ENCODE peak calls at places on chromosome 9, in nine cellular contexts. B is SK-N-SH, J is tibial nerve, L is K562, F is transverse colon, D is suprapubic skin, T is upper lobe of left lung, W is H1, C is sigmoid colon. G is an unnamed sample. For H3K9me3, the result is how much of the 10 kb centered on the place peaks cover.

GRCh38 chr9:5442400-5443011 is 4.8 kb upstream of the PLGRKT start:
- DNase-seq in B (peak), J (no peak), L (peak), F (peak), D (no peak), T (no peak), W (peak), C (no peak), G (no peak)

GRCh38 chr9:126613656-126614055 is at the start of gene LMX1B:
- DNase-seq in B (peak), J (no peak), L (no peak), F (peak), D (peak), T (peak), W (peak), C (no peak), G (no peak)

GRCh38 chr9:136093995-136094881 is 851 bp downstream of the NACC2 start:
- DNase-seq in B (peak), J (peak), L (peak), F (peak), D (peak), T (peak), W (no peak), C (peak), G (peak)

GRCh38 chr9:5892456-5893133 is 1.9 kb downstream of the MLANA start:
- DNase-seq in B (no peak), J (no peak), L (peak), F (no peak), D (no peak), T (no peak), W (no peak), C (no peak), G (no peak)

GRCh38 chr9:132647355-132647754 is 22.4 kb downstream of the DDX31 start:
- DNase-seq in B (no peak), J (no peak), L (no peak), F (no peak), D (no peak), T (no peak), W (no peak), C (no peak), G (no peak)

GRCh38 chr9:107674937-107675277 is 185.3 kb upstream of the KLF4 start:
- DNase-seq in B (no peak), J (peak), L (no peak), F (peak), D (peak), T (no peak), W (no peak), C (peak), G (no peak)

GRCh38 chr9:96453625-96454024 is 3.7 kb downstream of the HABP4 start:
- DNase-seq in B (peak), J (peak), L (no peak), F (no peak), D (no peak), T (no peak), W (no peak), C (no peak), G (no peak)

GRCh38 chr9:107866912-107867311 is 377.3 kb upstream of the KLF4 start:
- DNase-seq in B (no peak), J (peak), L (no peak), F (no peak), D (no peak), T (no peak), W (no peak), C (no peak), G (no peak)

GRCh38 chr9:113998529-113999255 is 79.4 kb downstream of the AMBP start:
- DNase-seq in B (peak), J (peak), L (peak), F (no peak), D (peak), T (peak), W (peak), C (no peak), G (no peak)

GRCh38 chr9:25003686-25004085 is 458.0 kb upstream of the IZUMO3 start:
- DNase-seq in B (no peak), J (no peak), L (no peak), F (no peak), D (no peak), T (peak), W (peak), C (no peak), G (no peak)

GRCh38 chr9:71624728-71625127 is 143.6 kb downstream of the CEMIP2 start:
- DNase-seq in B (no peak), J (no peak), L (no peak), F (no peak), D (no peak), T (no peak), W (no peak), C (no peak), G (no peak)

GRCh38 chr9:82490019-82490499 is 501.5 kb downstream of the SPATA31D1 start:
- DNase-seq in B (no peak), J (no peak), L (no peak), F (no peak), D (no peak), T (no peak), W (no peak), C (no peak), G (no peak)

GRCh38 chr9:129868571-129869486 is 33.6 kb downstream of the USP20 start:
- DNase-seq in B (no peak), J (no peak), L (no peak), F (peak), D (no peak), T (peak), W (no peak), C (no peak), G (no peak)

GRCh38 chr9:77455312-77455927 is 192.7 kb downstream of the GNA14 start:
- DNase-seq in B (no peak), J (peak), L (no peak), F (peak), D (no peak), T (no peak), W (peak), C (no peak), G (no peak)

GRCh38 chr9:93679536-93680444 is 103.4 kb downstream of the PHF2 start:
- DNase-seq in B (peak), J (peak), L (no peak), F (no peak), D (no peak), T (no peak), W (peak), C (peak), G (peak)

GRCh38 chr9:106755727-106756126 is 107.2 kb upstream of the ZNF462 start:
- DNase-seq in B (no peak), J (no peak), L (no peak), F (no peak), D (no peak), T (no peak), W (no peak), C (no peak), G (no peak)

GRCh38 chr9:18260527-18260926 is 213.4 kb upstream of the ADAMTSL1 start:
- DNase-seq in B (peak), J (no peak), L (no peak), F (no peak), D (no peak), T (no peak), W (no peak), C (peak), G (no peak)

GRCh38 chr9:115591584-115591984 is 473.6 kb upstream of the TNC start:
- DNase-seq in B (peak), J (peak), L (peak), F (peak), D (peak), T (no peak), W (peak), C (peak), G (no peak)

GRCh38 chr9:21357479-21358290 is 7.0 kb upstream of the IFNA6 start:
- DNase-seq in B (no peak), J (no peak), L (no peak), F (no peak), D (no peak), T (no peak), W (no peak), C (no peak), G (no peak)

GRCh38 chr9:87534957-87535356 is 37.3 kb downstream of the DAPK1 start:
- DNase-seq in B (peak), J (no peak), L (no peak), F (no peak), D (no peak), T (no peak), W (no peak), C (no peak), G (no peak)

GRCh38 chr9:33346564-33346963 is 55.8 kb downstream of the AQP7 start:
- DNase-seq in B (no peak), J (no peak), L (no peak), F (no peak), D (no peak), T (no peak), W (no peak), C (no peak), G (no peak)

GRCh38 chr9:6576930-6577329 is 68.6 kb downstream of the GLDC start:
- DNase-seq in B (no peak), J (no peak), L (no peak), F (no peak), D (no peak), T (no peak), W (no peak), C (no peak), G (no peak)

GRCh38 chr9:127537792-127538191 is 74.3 kb upstream of the STXBP1 start:
- DNase-seq in B (peak), J (no peak), L (peak), F (no peak), D (no peak), T (no peak), W (no peak), C (no peak), G (no peak)

GRCh38 chr9:79477241-79477830 is 94.4 kb upstream of the TLE4 start:
- DNase-seq in B (no peak), J (no peak), L (no peak), F (no peak), D (no peak), T (no peak), W (no peak), C (no peak), G (no peak)

GRCh38 chr9:79473704-79474103 is 98.1 kb upstream of the TLE4 start:
- DNase-seq in B (no peak), J (no peak), L (no peak), F (no peak), D (no peak), T (no peak), W (no peak), C (no peak), G (no peak)

GRCh38 chr9:79480639-79481038 is 91.1 kb upstream of the TLE4 start:
- DNase-seq in B (no peak), J (no peak), L (no peak), F (no peak), D (no peak), T (no peak), W (no peak), C (no peak), G (no peak)

GRCh38 chr9:79482078-79482477 is 89.7 kb upstream of the TLE4 start:
- DNase-seq in B (no peak), J (no peak), L (no peak), F (no peak), D (no peak), T (no peak), W (no peak), C (no peak), G (no peak)

GRCh38 chr9:79477955-79478751 is 93.6 kb upstream of the TLE4 start:
- DNase-seq in B (peak), J (peak), L (no peak), F (peak), D (no peak), T (no peak), W (peak), C (no peak), G (no peak)
- TF ChIP-seq CTCF in B (peak), J (peak), L (no peak), F (no peak), D (no peak), T (peak), W (peak), C (no peak), G (no peak)

GRCh38 chr9:84404095-84404686 is 63.6 kb upstream of the SLC28A3 start:
- DNase-seq in B (peak), J (no peak), L (peak), F (no peak), D (no peak), T (no peak), W (peak), C (no peak), G (no peak)
- TF ChIP-seq EP300 in B (no peak), J (no peak), L (no peak), F (no peak), D (no peak), T (no peak), W (no peak), C (no peak), G (no peak)

GRCh38 chr9:135004772-135005171 is 82.7 kb upstream of the OLFM1 start:
- DNase-seq in B (no peak), J (no peak), L (no peak), F (no peak), D (no peak), T (no peak), W (no peak), C (no peak), G (no peak)

GRCh38 chr9:135001526-135001925 is 83.8 kb upstream of the FCN1 start:
- DNase-seq in B (no peak), J (no peak), L (no peak), F (no peak), D (no peak), T (no peak), W (no peak), C (no peak), G (no peak)

GRCh38 chr9:135006911-135007570 is 80.4 kb upstream of the OLFM1 start:
- DNase-seq in B (no peak), J (no peak), L (no peak), F (no peak), D (no peak), T (peak), W (no peak), C (no peak), G (no peak)

GRCh38 chr9:135000647-135001245 is 83.0 kb upstream of the FCN1 start:
- DNase-seq in B (no peak), J (no peak), L (no peak), F (no peak), D (no peak), T (no peak), W (no peak), C (no peak), G (no peak)

DNA sequence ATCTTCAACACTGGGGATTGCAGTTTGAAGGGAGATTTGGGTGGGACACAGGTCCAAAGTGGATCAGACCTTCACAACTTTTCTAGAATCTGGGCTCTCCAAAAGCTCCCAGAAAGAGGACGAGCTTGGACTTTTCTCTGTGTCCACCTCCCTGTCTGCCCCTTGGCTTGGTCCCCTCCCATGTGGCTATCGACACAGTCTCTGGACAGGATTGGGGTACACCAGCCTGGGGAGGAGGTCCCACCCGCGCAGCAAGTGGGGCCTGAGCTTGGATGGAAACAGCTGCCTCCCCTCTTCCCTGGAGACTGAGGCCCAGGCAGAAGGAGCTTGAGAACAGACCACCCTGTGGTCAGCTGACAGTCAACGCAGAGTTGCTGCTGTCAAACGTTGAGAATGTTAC is 84.6 kb upstream of the FCN1 start:
- DNase-seq in B (no peak), J (no peak), L (no peak), F (no peak), D (no peak), T (no peak), W (no peak), C (no peak), G (no peak)
- H3K9me3 ChIP-seq in B (under half), J (under half), L (under half), F (under half), D (under half), T (under half), W (half or more), C (under half), G (under half)

DNA sequence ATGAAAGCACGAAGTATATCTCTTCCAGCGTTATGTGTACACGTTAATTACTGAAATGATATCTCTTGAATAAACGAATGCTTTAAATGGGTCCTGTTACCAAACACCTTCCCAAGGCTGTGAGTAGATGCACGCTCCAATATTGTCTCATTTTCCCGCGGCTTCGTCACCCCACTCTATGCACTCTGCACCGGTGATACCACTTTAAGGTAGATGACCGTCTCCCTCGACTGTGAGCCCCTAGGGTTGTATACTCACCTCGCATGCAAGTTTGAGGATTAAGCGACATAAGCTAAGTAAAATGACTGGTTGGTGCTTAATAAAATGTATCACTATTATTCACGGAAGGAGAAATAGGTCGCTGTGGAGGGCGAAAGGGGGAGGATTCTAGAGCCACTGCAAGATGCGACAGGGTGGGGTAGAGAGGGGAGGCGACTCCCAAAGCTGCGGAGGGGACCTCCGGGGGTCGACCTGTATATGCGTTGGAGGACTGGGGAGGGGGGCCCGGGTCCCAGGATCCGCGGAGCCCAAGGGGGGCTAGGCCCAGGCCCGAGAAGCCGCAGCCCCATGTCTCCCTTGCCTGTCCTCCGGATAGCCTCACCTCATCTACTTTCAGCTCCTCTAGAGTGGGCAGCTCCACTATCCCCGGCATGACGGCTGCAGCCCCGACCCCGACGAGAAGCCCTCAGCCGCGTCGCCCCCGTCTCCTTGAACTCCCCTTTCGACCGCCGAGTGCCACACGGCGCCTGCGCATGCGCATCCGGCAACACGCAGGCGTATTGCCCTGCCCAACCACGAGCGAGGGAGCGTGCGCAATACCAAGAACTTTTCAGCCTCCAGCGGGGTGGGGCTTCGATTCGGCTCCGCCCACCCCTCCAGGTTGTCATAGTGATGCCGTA is at the start of the genes MORN5 and NDUFA8:
- DNase-seq in B (peak), J (peak), L (peak), F (peak), D (peak), T (peak), W (peak), C (peak), G (peak)
- TF ChIP-seq CTCF in B (no peak), J (no peak), L (no peak), F (peak), D (peak), T (peak), W (no peak), C (peak), G (no peak)

DNA sequence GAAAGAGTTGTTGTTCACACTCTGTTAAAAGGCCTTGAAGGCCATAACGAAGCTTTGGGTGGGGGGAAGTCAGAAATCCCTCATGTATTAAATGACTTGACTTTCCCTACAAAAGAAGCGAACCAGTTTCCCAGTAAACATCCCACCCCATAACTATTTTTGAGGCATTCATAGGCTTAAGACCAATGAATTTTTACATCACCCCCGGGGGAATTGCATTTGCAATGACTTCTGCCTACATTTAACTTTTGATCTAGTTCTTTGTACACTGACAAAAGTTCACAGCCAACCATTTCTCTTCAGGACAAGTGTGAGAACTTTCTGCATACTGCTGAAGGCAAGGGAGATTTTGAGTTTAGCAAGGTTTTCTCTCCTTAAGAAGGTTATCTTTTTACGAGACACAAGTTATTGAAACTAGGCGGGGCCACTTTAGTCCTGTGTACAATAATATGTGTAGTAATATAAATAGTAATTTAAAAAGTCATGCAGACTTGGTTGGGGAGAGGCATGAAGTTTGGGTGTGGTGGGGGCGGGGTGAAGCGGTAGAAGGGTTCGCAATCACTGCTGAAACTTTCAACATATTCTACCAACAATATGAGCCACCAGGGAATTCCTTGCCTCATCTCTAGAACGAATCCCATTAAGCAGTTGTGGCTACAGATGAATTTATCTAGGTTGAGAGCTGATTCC is 2.5 kb downstream of the TJP2 start:
- DNase-seq in B (no peak), J (peak), L (no peak), F (peak), D (no peak), T (no peak), W (no peak), C (no peak), G (no peak)
- TF ChIP-seq EP300 in B (no peak), J (peak), L (no peak), F (no peak), D (no peak), T (no peak), W (no peak), C (no peak), G (no peak)

GRCh38 chr9:103364753-103365152 is 369.6 kb downstream of the CYLC2 start:
- DNase-seq in B (no peak), J (no peak), L (no peak), F (no peak), D (no peak), T (no peak), W (no peak), C (no peak), G (no peak)
- H3K9me3 ChIP-seq in B (under half), J (under half), L (under half), F (under half), D (under half), T (under half), W (under half), C (under half), G (under half)

GRCh38 chr9:88852794-88853193 is 138.5 kb upstream of the S1PR3 start:
- DNase-seq in B (no peak), J (peak), L (peak), F (no peak), D (no peak), T (no peak), W (no peak), C (no peak), G (no peak)
- TF ChIP-seq CTCF in B (no peak), J (no peak), L (no peak), F (no peak), D (no peak), T (no peak), W (no peak), C (no peak), G (no peak)

GRCh38 chr9:101509572-101509971 is 24.1 kb upstream of the RNF20 start:
- DNase-seq in B (no peak), J (no peak), L (no peak), F (no peak), D (no peak), T (no peak), W (no peak), C (no peak), G (no peak)
- TF ChIP-seq EP300 in B (no peak), J (no peak), L (no peak), F (no peak), D (no peak), T (no peak), W (no peak), C (no peak), G (no peak)

G was measured in ovary.